ENCODE peak calls at places on chromosomes 5 and 9, in nine cellular contexts. K is stimulated activated CD8-positive, alpha-beta memory T cell treated with anti-CD3 and anti-CD28 coated beads, Interleukin-7, amount 100 ng/mL, for 24 hours; Y is IMR-90; T is activated T-cell treated with anti-CD3 and anti-CD28 coated beads for 1 hour; O is T47D; H is T-helper 1 cell; A is stimulated activated CD4-positive, alpha-beta T cell treated with anti-CD3 and anti-CD28 coated beads, Interleukin-1b, Interleukin-23, amount 100 ng/mL, for 4 hours; E is aorta; G is KBM-7. F is an unnamed sample.

GRCh38 chr5:107487056-107487461 is 183.7 kb downstream of the EFNA5 start:
- DNase-seq in K (no peak), Y (peak), T (no peak), O (no peak), H (no peak), A (no peak), E (no peak), G (no peak), F (no peak)

GRCh38 chr9:69180670-69181069 is 6.6 kb downstream of the TJP2 start:
- DNase-seq in K (no peak), Y (peak), T (no peak), O (no peak), H (peak), A (peak), E (peak), G (peak), F (no peak)

GRCh38 chr9:130994546-130995398 is 14.2 kb upstream of the LAMC3 start:
- DNase-seq in K (no peak), Y (no peak), T (no peak), O (no peak), H (no peak), A (no peak), E (peak), G (no peak), F (no peak)

GRCh38 chr9:124133752-124134151 is 122.2 kb downstream of the LHX2 start:
- DNase-seq in K (no peak), Y (peak), T (no peak), O (peak), H (peak), A (no peak), E (peak), G (peak), F (no peak)

GRCh38 chr5:107772418-107773310 is 101.9 kb upstream of the EFNA5 start:
- DNase-seq in K (no peak), Y (no peak), T (no peak), O (no peak), H (no peak), A (no peak), E (no peak), G (no peak), F (no peak)

GRCh38 chr9:114001794-114002261 is 76.3 kb downstream of the AMBP start:
- DNase-seq in K (no peak), Y (no peak), T (no peak), O (no peak), H (no peak), A (no peak), E (no peak), G (no peak), F (no peak)

GRCh38 chr5:56279979-56280378 is 46.8 kb upstream of the ANKRD55 start:
- DNase-seq in K (no peak), Y (peak), T (no peak), O (peak), H (no peak), A (no peak), E (no peak), G (no peak), F (no peak)

GRCh38 chr9:132647355-132647754 is 22.4 kb downstream of the DDX31 start:
- DNase-seq in K (no peak), Y (peak), T (no peak), O (no peak), H (no peak), A (no peak), E (no peak), G (no peak), F (no peak)

GRCh38 chr5:175444905-175445456 is 999 bp upstream of the DRD1 start:
- DNase-seq in K (no peak), Y (no peak), T (no peak), O (no peak), H (no peak), A (no peak), E (no peak), G (no peak), F (no peak)

GRCh38 chr5:9667906-9668305 is 37.8 kb upstream of the TAS2R1 start:
- DNase-seq in K (no peak), Y (no peak), T (no peak), O (no peak), H (no peak), A (no peak), E (no peak), G (no peak), F (no peak)

GRCh38 chr5:158700231-158700996 is 399.3 kb downstream of the EBF1 start:
- DNase-seq in K (no peak), Y (no peak), T (no peak), O (no peak), H (no peak), A (no peak), E (no peak), G (peak), F (peak)

GRCh38 chr9:98998441-98999151 is 54.9 kb downstream of the COL15A1 start:
- DNase-seq in K (peak), Y (peak), T (peak), O (peak), H (peak), A (peak), E (peak), G (peak), F (peak)

GRCh38 chr5:61570767-61571166 is 238.7 kb downstream of the ZSWIM6 start:
- DNase-seq in K (no peak), Y (no peak), T (no peak), O (no peak), H (no peak), A (no peak), E (no peak), G (no peak), F (no peak)

GRCh38 chr5:73540192-73540591 is 25.2 kb downstream of the ANKRA2 start:
- DNase-seq in K (no peak), Y (peak), T (no peak), O (no peak), H (no peak), A (no peak), E (no peak), G (no peak), F (no peak)

GRCh38 chr5:69450116-69450515 is 35.2 kb downstream of the MARVELD2 start:
- DNase-seq in K (no peak), Y (peak), T (no peak), O (no peak), H (no peak), A (no peak), E (no peak), G (no peak), F (no peak)

GRCh38 chr9:32526042-32526706 is at the start of gene RIGI:
- DNase-seq in K (peak), Y (peak), T (peak), O (peak), H (peak), A (peak), E (peak), G (peak), F (peak)

GRCh38 chr9:33159058-33159759 is 7.9 kb downstream of the B4GALT1 start:
- DNase-seq in K (no peak), Y (peak), T (no peak), O (no peak), H (peak), A (no peak), E (peak), G (peak), F (peak)

GRCh38 chr9:110452227-110452801 is 114.7 kb upstream of the TXNDC8 start:
- DNase-seq in K (no peak), Y (peak), T (no peak), O (peak), H (no peak), A (no peak), E (no peak), G (peak), F (peak)

GRCh38 chr9:136829412-136829811 is 12.9 kb upstream of the AJM1 start:
- DNase-seq in K (no peak), Y (no peak), T (no peak), O (no peak), H (no peak), A (no peak), E (peak), G (no peak), F (no peak)

GRCh38 chr5:150758210-150758533 is 645 bp downstream of the DCTN4 start:
- DNase-seq in K (no peak), Y (peak), T (no peak), O (no peak), H (no peak), A (no peak), E (no peak), G (no peak), F (no peak)